ENCODE peak calls at places on chromosome 6, in seven cellular contexts. K is AG04450, W is HCT116, J is cardiac muscle cell, I is psoas muscle, M is fibroblast of the aortic adventitia, S is astrocyte of the cerebellum. V is an unnamed sample.

GRCh38 chr6:137240168-137240567 is 21.0 kb upstream of the IFNGR1 start:
- DNase-seq in K (peak), W (no peak), J (peak), I (peak), M (peak), S (no peak), V (no peak)

GRCh38 chr6:126112171-126112632 is 125.9 kb downstream of the TRMT11 start:
- DNase-seq in K (no peak), W (no peak), J (peak), I (no peak), M (peak), S (peak), V (no peak)

GRCh38 chr6:41371992-41372525 is 36.7 kb downstream of the NCR2 start:
- DNase-seq in K (no peak), W (no peak), J (peak), I (no peak), M (peak), S (no peak), V (peak)

GRCh38 chr6:150549577-150550184 is 50.0 kb upstream of the PLEKHG1 start:
- DNase-seq in K (no peak), W (no peak), J (no peak), I (no peak), M (no peak), S (no peak), V (no peak)

GRCh38 chr6:45843848-45844521 is 171.7 kb downstream of the CLIC5 start:
- DNase-seq in K (no peak), W (no peak), J (peak), I (no peak), M (peak), S (peak), V (no peak)

GRCh38 chr6:138105446-138105845 is 1.8 kb downstream of the PERP start:
- DNase-seq in K (no peak), W (no peak), J (no peak), I (no peak), M (no peak), S (no peak), V (no peak)

GRCh38 chr6:3534599-3534998 is 77.7 kb upstream of the SLC22A23 start:
- DNase-seq in K (no peak), W (no peak), J (no peak), I (no peak), M (no peak), S (no peak), V (no peak)

GRCh38 chr6:40755046-40755681 is 168.0 kb upstream of the LRFN2 start:
- DNase-seq in K (peak), W (no peak), J (peak), I (no peak), M (peak), S (no peak), V (peak)

GRCh38 chr6:142698751-142699150 is 246.2 kb downstream of the HIVEP2 start:
- DNase-seq in K (no peak), W (peak), J (no peak), I (no peak), M (no peak), S (no peak), V (no peak)

GRCh38 chr6:30813623-30814136 is 69.3 kb upstream of the IER3 start:
- DNase-seq in K (no peak), W (no peak), J (no peak), I (no peak), M (peak), S (no peak), V (no peak)

GRCh38 chr6:3663081-3663480 is 88.4 kb downstream of the PXDC1 start:
- DNase-seq in K (no peak), W (no peak), J (no peak), I (no peak), M (no peak), S (no peak), V (no peak)

GRCh38 chr6:11589261-11589660 is 51.7 kb downstream of the TMEM170B start:
- DNase-seq in K (no peak), W (no peak), J (no peak), I (no peak), M (peak), S (no peak), V (no peak)

GRCh38 chr6:136962661-136963060 is 40.6 kb downstream of the SLC35D3 start:
- DNase-seq in K (no peak), W (no peak), J (no peak), I (no peak), M (no peak), S (no peak), V (no peak)

GRCh38 chr6:165661416-165662001 is 1.5 kb downstream of the PDE10A start:
- DNase-seq in K (no peak), W (no peak), J (peak), I (no peak), M (peak), S (no peak), V (peak)

GRCh38 chr6:166650824-166651223 is 23.8 kb upstream of the RPS6KA2 start:
- DNase-seq in K (no peak), W (no peak), J (no peak), I (no peak), M (no peak), S (no peak), V (no peak)

GRCh38 chr6:155660243-155660977 is 204.8 kb upstream of the NOX3 start:
- DNase-seq in K (no peak), W (no peak), J (no peak), I (no peak), M (no peak), S (no peak), V (peak)

GRCh38 chr6:92577077-92577719 is 842.2 kb downstream of the EPHA7 start:
- DNase-seq in K (peak), W (no peak), J (peak), I (no peak), M (no peak), S (peak), V (no peak)

GRCh38 chr6:2744206-2744771 is 6.4 kb downstream of the MYLK4 start:
- DNase-seq in K (no peak), W (no peak), J (peak), I (peak), M (peak), S (no peak), V (no peak)

GRCh38 chr6:117548797-117549301 is 53.5 kb downstream of the GOPC start:
- DNase-seq in K (no peak), W (no peak), J (peak), I (no peak), M (peak), S (peak), V (no peak)

GRCh38 chr6:162069995-162070394 is 657.6 kb downstream of the PRKN start:
- DNase-seq in K (no peak), W (no peak), J (peak), I (no peak), M (no peak), S (no peak), V (no peak)

GRCh38 chr6:70530023-70530422 is 36.7 kb upstream of the SDHAF4 start:
- DNase-seq in K (no peak), W (no peak), J (no peak), I (no peak), M (no peak), S (no peak), V (no peak)

GRCh38 chr6:157497579-157497978 is 116.6 kb downstream of the ZDHHC14 start:
- DNase-seq in K (no peak), W (no peak), J (no peak), I (no peak), M (no peak), S (no peak), V (no peak)

GRCh38 chr6:130675072-130675471 is 152.1 kb upstream of the SMLR1 start:
- DNase-seq in K (peak), W (no peak), J (peak), I (no peak), M (peak), S (no peak), V (no peak)

GRCh38 chr6:4281341-4282293 is 146.2 kb upstream of the ECI2 start:
- DNase-seq in K (no peak), W (no peak), J (peak), I (peak), M (peak), S (peak), V (peak)

GRCh38 chr6:79269877-79270276 is 35.4 kb upstream of the HMGN3 start:
- DNase-seq in K (no peak), W (no peak), J (peak), I (no peak), M (peak), S (peak), V (no peak)

GRCh38 chr6:73339340-73339739 is 14.7 kb downstream of the DPPA5 start:
- DNase-seq in K (no peak), W (no peak), J (no peak), I (no peak), M (no peak), S (no peak), V (no peak)

GRCh38 chr6:157710604-157711003 is 112.4 kb upstream of the SNX9 start:
- DNase-seq in K (no peak), W (no peak), J (peak), I (no peak), M (peak), S (no peak), V (no peak)

GRCh38 chr6:143595256-143596036 is 82.3 kb upstream of the PHACTR2 start:
- DNase-seq in K (no peak), W (no peak), J (no peak), I (no peak), M (no peak), S (no peak), V (no peak)

GRCh38 chr6:14123331-14124105 is 5.9 kb downstream of the CD83 start:
- DNase-seq in K (no peak), W (no peak), J (no peak), I (no peak), M (no peak), S (no peak), V (no peak)

GRCh38 chr6:30819287-30819917 is 64.9 kb upstream of the DDR1 start:
- DNase-seq in K (no peak), W (no peak), J (no peak), I (no peak), M (peak), S (no peak), V (no peak)

GRCh38 chr6:125974214-125974866 is 12.0 kb upstream of the TRMT11 start:
- DNase-seq in K (no peak), W (peak), J (peak), I (no peak), M (peak), S (peak), V (no peak)

GRCh38 chr6:99605074-99605726 is 1.4 kb upstream of the PRDM13 start:
- DNase-seq in K (no peak), W (no peak), J (no peak), I (no peak), M (no peak), S (no peak), V (no peak)
- TF ChIP-seq CTCF in K (no peak), W (no peak), J (no peak), I (no peak), M (no peak), S (no peak), V (no peak)

GRCh38 chr6:56725257-56725656 is 82.6 kb upstream of the DST start:
- DNase-seq in K (no peak), W (no peak), J (no peak), I (no peak), M (no peak), S (no peak), V (no peak)

GRCh38 chr6:56719310-56719709 is 76.6 kb upstream of the DST start:
- DNase-seq in K (no peak), W (no peak), J (no peak), I (no peak), M (no peak), S (no peak), V (no peak)

GRCh38 chr6:56724455-56724854 is 81.8 kb upstream of the DST start:
- DNase-seq in K (no peak), W (no peak), J (peak), I (no peak), M (peak), S (peak), V (no peak)

GRCh38 chr6:56718236-56718635 is 75.5 kb upstream of the DST start:
- DNase-seq in K (no peak), W (no peak), J (no peak), I (no peak), M (no peak), S (no peak), V (no peak)

GRCh38 chr6:56720882-56721281 is 78.2 kb upstream of the DST start:
- DNase-seq in K (no peak), W (no peak), J (no peak), I (no peak), M (no peak), S (no peak), V (no peak)
- TF ChIP-seq CTCF in K (no peak), W (no peak), J (no peak), I (no peak), M (no peak), S (no peak), V (no peak)

GRCh38 chr6:44485601-44486000 is 98.1 kb downstream of the CDC5L start:
- DNase-seq in K (no peak), W (no peak), J (no peak), I (no peak), M (no peak), S (no peak), V (no peak)
- TF ChIP-seq CTCF in K (no peak), W (no peak), J (no peak), I (no peak), M (no peak), S (no peak), V (no peak)

GRCh38 chr6:32108094-32108627 is 977 bp downstream of the TNXB start:
- DNase-seq in K (no peak), W (no peak), J (peak), I (peak), M (peak), S (no peak), V (no peak)
- TF ChIP-seq CTCF in K (no peak), W (no peak), J (no peak), I (no peak), M (no peak), S (no peak), V (no peak)

GRCh38 chr6:20657274-20657800 is 123.1 kb downstream of the CDKAL1 start:
- DNase-seq in K (no peak), W (no peak), J (no peak), I (no peak), M (no peak), S (no peak), V (no peak)

GRCh38 chr6:20660534-20660933 is 126.3 kb downstream of the CDKAL1 start:
- DNase-seq in K (no peak), W (no peak), J (no peak), I (no peak), M (no peak), S (no peak), V (no peak)

GRCh38 chr6:20655317-20655716 is 121.1 kb downstream of the CDKAL1 start:
- DNase-seq in K (no peak), W (no peak), J (no peak), I (no peak), M (no peak), S (no peak), V (no peak)

GRCh38 chr6:20661721-20662120 is 127.5 kb downstream of the CDKAL1 start:
- DNase-seq in K (no peak), W (no peak), J (peak), I (no peak), M (peak), S (no peak), V (no peak)

GRCh38 chr6:20658053-20658452 is 123.8 kb downstream of the CDKAL1 start:
- DNase-seq in K (no peak), W (no peak), J (no peak), I (no peak), M (no peak), S (no peak), V (no peak)
- TF ChIP-seq CTCF in K (no peak), W (no peak), J (no peak), I (no peak), M (no peak), S (no peak), V (no peak)

DNA sequence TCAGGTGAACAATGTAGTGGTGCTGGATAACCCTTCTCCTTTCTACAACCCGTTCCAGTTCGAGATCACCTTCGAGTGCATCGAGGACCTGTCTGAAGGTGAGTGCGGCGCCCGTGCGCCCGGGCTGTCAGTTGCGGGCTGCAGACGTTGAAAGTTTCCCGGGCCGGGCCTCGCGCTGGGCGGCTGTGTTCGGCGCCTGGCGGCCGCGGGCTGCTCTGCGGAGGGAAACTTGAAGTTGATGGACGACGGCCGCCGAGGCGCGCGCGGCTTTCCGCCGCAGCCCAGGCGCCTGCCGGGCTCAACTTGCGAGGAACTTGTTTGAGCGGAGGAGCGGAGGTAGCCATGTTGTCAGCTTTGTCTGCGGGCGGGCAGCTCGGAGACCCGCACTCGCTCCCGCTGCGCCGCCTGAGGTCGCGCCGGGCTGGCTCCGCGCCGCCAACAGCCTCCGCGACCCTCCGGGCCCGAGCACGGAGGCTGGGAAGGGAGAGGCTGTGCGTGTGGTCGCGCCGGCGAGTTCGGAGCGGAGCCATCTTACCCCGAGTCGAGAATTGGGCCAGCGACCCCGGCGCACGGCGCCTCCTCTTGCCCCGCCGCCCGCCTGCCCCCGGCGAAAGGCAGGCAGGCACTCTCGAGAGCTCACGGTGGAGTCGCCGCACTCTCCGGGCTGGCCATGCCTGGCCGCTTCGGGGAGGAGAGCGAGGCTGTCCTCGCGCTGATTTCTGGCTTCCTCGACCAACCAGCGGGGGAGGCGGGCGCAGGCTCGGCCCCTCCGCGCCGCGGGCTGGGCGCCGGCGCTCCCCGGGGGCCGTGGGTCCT is 681 bp downstream of the ASF1A start:
- DNase-seq in K (no peak), W (no peak), J (peak), I (peak), M (peak), S (no peak), V (peak)
- TF ChIP-seq CTCF in K (peak), W (no peak), J (no peak), I (no peak), M (peak), S (peak), V (no peak)

GRCh38 chr6:89243331-89243629 is 26.1 kb upstream of the GABRR1 start:
- DNase-seq in K (no peak), W (no peak), J (no peak), I (no peak), M (no peak), S (no peak), V (no peak)

GRCh38 chr6:89237158-89237557 is 20.0 kb upstream of the GABRR1 start:
- DNase-seq in K (no peak), W (no peak), J (no peak), I (no peak), M (no peak), S (no peak), V (no peak)

GRCh38 chr6:89239338-89239737 is 22.2 kb upstream of the GABRR1 start:
- DNase-seq in K (no peak), W (no peak), J (peak), I (no peak), M (no peak), S (no peak), V (no peak)

GRCh38 chr6:89244237-89244985 is 27.3 kb upstream of the GABRR1 start:
- DNase-seq in K (no peak), W (no peak), J (no peak), I (no peak), M (no peak), S (no peak), V (no peak)

GRCh38 chr6:89242574-89243330 is 25.6 kb upstream of the GABRR1 start:
- DNase-seq in K (peak), W (peak), J (peak), I (no peak), M (peak), S (peak), V (no peak)
- TF ChIP-seq CTCF in K (peak), W (peak), J (peak), I (peak), M (peak), S (peak), V (peak)

DNA sequence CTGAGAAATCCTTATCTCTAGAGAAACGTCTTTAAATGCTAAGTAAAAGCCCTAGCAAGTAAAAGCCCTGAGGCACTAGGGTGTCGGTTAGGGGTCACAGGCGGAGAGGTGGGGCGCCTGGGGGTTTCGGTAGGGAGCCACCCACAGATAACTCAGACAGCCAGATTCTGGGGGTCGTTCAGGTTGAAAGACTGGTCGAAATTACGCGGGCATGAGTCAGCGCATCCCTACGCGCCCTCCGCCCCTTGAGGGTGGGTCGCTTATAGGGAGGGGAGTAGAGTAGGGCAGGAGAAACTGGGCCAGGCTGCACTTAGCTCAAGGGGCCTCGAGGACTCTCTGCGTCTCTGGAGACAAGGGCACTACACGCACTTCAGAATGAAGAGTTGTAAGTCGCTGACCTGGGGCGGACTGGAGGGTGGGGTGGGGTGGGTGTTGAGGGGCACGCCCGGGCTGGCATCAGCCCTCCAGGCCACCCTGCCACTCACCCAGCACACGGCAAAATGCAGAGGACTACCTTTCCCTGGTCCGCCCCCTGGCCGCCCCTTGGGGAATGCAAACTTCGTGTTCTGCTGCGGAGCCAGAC is 598 bp upstream of the PPT2 start:
- DNase-seq in K (no peak), W (no peak), J (no peak), I (peak), M (peak), S (no peak), V (peak)
- TF ChIP-seq CTCF in K (peak), W (no peak), J (peak), I (peak), M (peak), S (peak), V (no peak)

V was measured in nephron progenitor cell.